ENCODE peak calls at places on chromosomes 5 and 9, in five cellular contexts. One of them, this sample, is unnamed.

GRCh38 chr9:127812009-127812408 is 9.3 kb downstream of the FPGS start:
- DNase-seq in endodermal cell: no peak
- DNase-seq in AG04449: no peak
- DNase-seq in fibroblast of mammary gland: no peak
- DNase-seq in GM23338: no peak
- DNase-seq in this sample: no peak

GRCh38 chr5:177474094-177474493 is 660 bp upstream of the DBN1 start:
- DNase-seq in fibroblast of mammary gland: no peak
- DNase-seq in endodermal cell: peak
- DNase-seq in GM23338: no peak
- DNase-seq in AG04449: no peak
- DNase-seq in this sample: peak

GRCh38 chr5:149646564-149646963 is 65.3 kb downstream of the ARHGEF37 start:
- DNase-seq in fibroblast of mammary gland: peak
- DNase-seq in AG04449: no peak
- DNase-seq in endodermal cell: peak
- DNase-seq in GM23338: no peak
- DNase-seq in this sample: no peak

GRCh38 chr9:91978739-91979414 is 28.8 kb upstream of the ROR2 start:
- DNase-seq in fibroblast of mammary gland: peak
- DNase-seq in AG04449: peak
- DNase-seq in GM23338: peak
- DNase-seq in endodermal cell: peak
- DNase-seq in this sample: peak

GRCh38 chr9:85740821-85741111 is 988 bp downstream of the AGTPBP1 start:
- DNase-seq in GM23338: no peak
- DNase-seq in AG04449: no peak
- DNase-seq in fibroblast of mammary gland: peak
- DNase-seq in endodermal cell: no peak
- DNase-seq in this sample: peak

GRCh38 chr5:35852084-35852734 is 4.5 kb upstream of the IL7R start:
- DNase-seq in fibroblast of mammary gland: peak
- DNase-seq in GM23338: no peak
- DNase-seq in AG04449: no peak
- DNase-seq in endodermal cell: no peak
- DNase-seq in this sample: no peak

GRCh38 chr9:19493174-19493811 is 84.5 kb downstream of the ACER2 start:
- DNase-seq in GM23338: peak
- DNase-seq in AG04449: no peak
- DNase-seq in fibroblast of mammary gland: peak
- DNase-seq in endodermal cell: peak
- DNase-seq in this sample: peak

GRCh38 chr9:112550531-112550930 is 63.9 kb downstream of the KIAA1958 start:
- DNase-seq in fibroblast of mammary gland: no peak
- DNase-seq in endodermal cell: no peak
- DNase-seq in AG04449: no peak
- DNase-seq in GM23338: peak
- DNase-seq in this sample: no peak

GRCh38 chr5:147417133-147417813 is 92.6 kb downstream of the DPYSL3 start:
- DNase-seq in fibroblast of mammary gland: peak
- DNase-seq in GM23338: no peak
- DNase-seq in endodermal cell: no peak
- DNase-seq in AG04449: no peak
- DNase-seq in this sample: peak

GRCh38 chr5:153965102-153965645 is 73.5 kb downstream of the FAM114A2 start:
- DNase-seq in endodermal cell: peak
- DNase-seq in GM23338: peak
- DNase-seq in fibroblast of mammary gland: peak
- DNase-seq in AG04449: no peak
- DNase-seq in this sample: peak

GRCh38 chr5:180071418-180072255 is at the start of gene RNF130:
- DNase-seq in AG04449: peak
- DNase-seq in fibroblast of mammary gland: peak
- DNase-seq in endodermal cell: peak
- DNase-seq in GM23338: peak
- DNase-seq in this sample: peak

GRCh38 chr5:43281840-43282658 is 31.2 kb downstream of the HMGCS1 start:
- DNase-seq in GM23338: no peak
- DNase-seq in AG04449: no peak
- DNase-seq in fibroblast of mammary gland: peak
- DNase-seq in endodermal cell: no peak
- DNase-seq in this sample: peak

GRCh38 chr9:123478160-123478559 is 122.2 kb downstream of the CRB2 start:
- DNase-seq in fibroblast of mammary gland: no peak
- DNase-seq in AG04449: no peak
- DNase-seq in GM23338: no peak
- DNase-seq in endodermal cell: no peak
- DNase-seq in this sample: no peak

GRCh38 chr5:67255881-67256280 is 59.3 kb upstream of the CD180 start:
- DNase-seq in fibroblast of mammary gland: no peak
- DNase-seq in AG04449: no peak
- DNase-seq in GM23338: no peak
- DNase-seq in endodermal cell: no peak
- DNase-seq in this sample: no peak

GRCh38 chr5:28473531-28474107 is 1435.2 kb upstream of the CDH9 start:
- DNase-seq in fibroblast of mammary gland: peak
- DNase-seq in GM23338: peak
- DNase-seq in AG04449: no peak
- DNase-seq in endodermal cell: no peak
- DNase-seq in this sample: peak

GRCh38 chr5:4518924-4519660 is 621.0 kb upstream of the ADAMTS16 start:
- DNase-seq in fibroblast of mammary gland: no peak
- DNase-seq in endodermal cell: no peak
- DNase-seq in GM23338: peak
- DNase-seq in AG04449: no peak
- DNase-seq in this sample: no peak

GRCh38 chr5:40680741-40681350 is 1.1 kb downstream of the PTGER4 start:
- DNase-seq in fibroblast of mammary gland: no peak
- DNase-seq in endodermal cell: peak
- DNase-seq in GM23338: peak
- DNase-seq in AG04449: no peak
- DNase-seq in this sample: peak

GRCh38 chr5:150931368-150931965 is 26.7 kb upstream of the ZNF300 start:
- DNase-seq in GM23338: no peak
- DNase-seq in fibroblast of mammary gland: peak
- DNase-seq in AG04449: no peak
- DNase-seq in endodermal cell: no peak
- DNase-seq in this sample: peak

GRCh38 chr5:172452398-172453205 is 1.7 kb downstream of the SH3PXD2B start:
- DNase-seq in endodermal cell: peak
- DNase-seq in AG04449: no peak
- DNase-seq in GM23338: no peak
- DNase-seq in fibroblast of mammary gland: peak
- DNase-seq in this sample: peak

GRCh38 chr9:81680006-81680405 is 9.3 kb downstream of the TLE1 start:
- DNase-seq in endodermal cell: no peak
- DNase-seq in GM23338: no peak
- DNase-seq in AG04449: no peak
- DNase-seq in fibroblast of mammary gland: no peak
- DNase-seq in this sample: no peak

GRCh38 chr5:20367178-20367577 is 379.2 kb upstream of the CDH18 start:
- DNase-seq in AG04449: no peak
- DNase-seq in GM23338: no peak
- DNase-seq in endodermal cell: no peak
- DNase-seq in fibroblast of mammary gland: no peak
- DNase-seq in this sample: no peak

GRCh38 chr5:179906795-179907569 is 715 bp downstream of the TBC1D9B start:
- DNase-seq in fibroblast of mammary gland: peak
- DNase-seq in GM23338: peak
- DNase-seq in AG04449: no peak
- DNase-seq in endodermal cell: peak
- DNase-seq in this sample: peak

GRCh38 chr9:84839538-84839937 is 170.0 kb downstream of the NTRK2 start:
- DNase-seq in AG04449: peak
- DNase-seq in endodermal cell: peak
- DNase-seq in fibroblast of mammary gland: no peak
- DNase-seq in GM23338: no peak
- DNase-seq in this sample: no peak

GRCh38 chr5:132422720-132423442 is 53.4 kb downstream of the SLC22A5 start:
- DNase-seq in endodermal cell: peak
- DNase-seq in fibroblast of mammary gland: peak
- DNase-seq in AG04449: no peak
- DNase-seq in GM23338: no peak
- DNase-seq in this sample: peak

GRCh38 chr5:86665984-86666760 is 48.4 kb downstream of the COX7C start:
- DNase-seq in fibroblast of mammary gland: no peak
- DNase-seq in GM23338: peak
- DNase-seq in endodermal cell: no peak
- DNase-seq in AG04449: no peak
- DNase-seq in this sample: no peak

GRCh38 chr5:13218518-13218917 is 726.0 kb downstream of the DNAH5 start:
- DNase-seq in endodermal cell: peak
- DNase-seq in GM23338: peak
- DNase-seq in AG04449: no peak
- DNase-seq in fibroblast of mammary gland: no peak
- DNase-seq in this sample: peak

GRCh38 chr5:171312129-171312819 is 3.2 kb downstream of the TLX3 start:
- DNase-seq in AG04449: no peak
- DNase-seq in GM23338: peak
- DNase-seq in endodermal cell: peak
- DNase-seq in fibroblast of mammary gland: no peak
- DNase-seq in this sample: no peak

GRCh38 chr9:123438821-123439220 is 82.8 kb downstream of the CRB2 start:
- DNase-seq in AG04449: no peak
- DNase-seq in GM23338: peak
- DNase-seq in fibroblast of mammary gland: no peak
- DNase-seq in endodermal cell: peak
- DNase-seq in this sample: no peak

GRCh38 chr5:17113174-17113941 is 104.1 kb upstream of the BASP1 start:
- DNase-seq in GM23338: no peak
- DNase-seq in AG04449: peak
- DNase-seq in endodermal cell: no peak
- DNase-seq in fibroblast of mammary gland: peak
- DNase-seq in this sample: peak

GRCh38 chr5:108728566-108729305 is 19.0 kb upstream of the FER start:
- DNase-seq in AG04449: no peak
- DNase-seq in GM23338: peak
- DNase-seq in fibroblast of mammary gland: no peak
- DNase-seq in endodermal cell: no peak
- DNase-seq in this sample: peak

GRCh38 chr5:54234304-54234938 is 76.0 kb downstream of the ARL15 start:
- DNase-seq in AG04449: peak
- DNase-seq in endodermal cell: no peak
- DNase-seq in fibroblast of mammary gland: peak
- DNase-seq in GM23338: peak
- DNase-seq in this sample: peak

GRCh38 chr5:132427285-132428146 is 58.0 kb downstream of the SLC22A5 start:
- DNase-seq in AG04449: no peak
- DNase-seq in GM23338: no peak
- DNase-seq in endodermal cell: peak
- DNase-seq in fibroblast of mammary gland: no peak
- DNase-seq in this sample: no peak

GRCh38 chr9:106277931-106278330 is 583.6 kb downstream of the TMEM38B start:
- DNase-seq in GM23338: no peak
- DNase-seq in endodermal cell: no peak
- DNase-seq in fibroblast of mammary gland: no peak
- DNase-seq in AG04449: no peak
- DNase-seq in this sample: peak

GRCh38 chr5:1649554-1649953 is 125.8 kb upstream of the LPCAT1 start:
- DNase-seq in fibroblast of mammary gland: no peak
- DNase-seq in endodermal cell: no peak
- DNase-seq in AG04449: no peak
- DNase-seq in GM23338: no peak
- DNase-seq in this sample: no peak

GRCh38 chr5:102545175-102545574 is 46.4 kb upstream of the SLCO6A1 start:
- DNase-seq in AG04449: no peak
- DNase-seq in endodermal cell: peak
- DNase-seq in GM23338: peak
- DNase-seq in fibroblast of mammary gland: no peak
- DNase-seq in this sample: peak

DNA sequence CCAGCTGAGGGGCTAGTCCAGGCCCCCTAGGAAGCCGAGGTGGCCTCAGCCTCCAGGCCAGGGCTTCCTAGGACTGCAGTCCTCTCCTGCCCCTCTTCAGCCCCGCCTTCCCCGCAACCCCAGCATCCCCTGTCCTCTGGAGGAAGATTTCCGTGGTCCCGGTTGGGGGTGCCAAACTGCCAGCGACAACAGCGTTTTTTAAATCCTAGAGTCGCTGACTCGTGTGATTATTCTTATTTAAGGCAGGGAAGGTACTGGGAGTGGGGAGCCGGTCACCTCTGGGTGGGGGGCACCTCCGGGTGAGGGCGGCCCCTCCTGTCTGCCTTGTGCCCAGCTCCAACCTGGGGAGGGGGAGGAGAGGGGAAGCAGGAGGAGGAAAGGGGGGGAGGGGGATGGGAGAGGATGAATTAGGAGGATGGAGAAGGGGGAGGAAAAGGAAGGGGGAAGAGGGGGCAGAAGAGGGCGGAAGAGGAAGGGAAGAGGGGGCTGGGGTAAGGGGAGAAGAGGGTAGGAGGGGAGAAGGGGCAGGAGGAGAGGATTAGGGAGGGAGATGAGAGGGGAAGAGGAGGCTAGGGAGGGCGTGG is 173.1 kb upstream of the IER5L start:
- DNase-seq in fibroblast of mammary gland: no peak
- DNase-seq in GM23338: peak
- DNase-seq in endodermal cell: peak
- DNase-seq in AG04449: no peak
- DNase-seq in this sample: no peak
- H3K4me3 ChIP-seq in fibroblast of mammary gland: no peak
- H3K4me3 ChIP-seq in GM23338: peak
- H3K4me3 ChIP-seq in endodermal cell: no peak
- H3K4me3 ChIP-seq in AG04449: no peak
- H3K4me3 ChIP-seq in this sample: no peak

GRCh38 chr5:95365302-95366095 is 25.7 kb upstream of the FAM81B start:
- DNase-seq in fibroblast of mammary gland: no peak
- DNase-seq in endodermal cell: peak
- DNase-seq in GM23338: no peak
- DNase-seq in AG04449: no peak
- DNase-seq in this sample: no peak
- TF ChIP-seq CTCF in fibroblast of mammary gland: no peak
- TF ChIP-seq CTCF in endodermal cell: no peak
- TF ChIP-seq CTCF in GM23338: no peak
- TF ChIP-seq CTCF in AG04449: no peak
- TF ChIP-seq CTCF in this sample: no peak

GRCh38 chr5:74576941-74577456 is 63.5 kb downstream of the ENC1 start:
- DNase-seq in endodermal cell: no peak
- DNase-seq in AG04449: peak
- DNase-seq in GM23338: no peak
- DNase-seq in fibroblast of mammary gland: peak
- DNase-seq in this sample: peak
- H3K4me3 ChIP-seq in endodermal cell: no peak
- H3K4me3 ChIP-seq in AG04449: no peak
- H3K4me3 ChIP-seq in GM23338: no peak
- H3K4me3 ChIP-seq in fibroblast of mammary gland: no peak
- H3K4me3 ChIP-seq in this sample: no peak

DNA sequence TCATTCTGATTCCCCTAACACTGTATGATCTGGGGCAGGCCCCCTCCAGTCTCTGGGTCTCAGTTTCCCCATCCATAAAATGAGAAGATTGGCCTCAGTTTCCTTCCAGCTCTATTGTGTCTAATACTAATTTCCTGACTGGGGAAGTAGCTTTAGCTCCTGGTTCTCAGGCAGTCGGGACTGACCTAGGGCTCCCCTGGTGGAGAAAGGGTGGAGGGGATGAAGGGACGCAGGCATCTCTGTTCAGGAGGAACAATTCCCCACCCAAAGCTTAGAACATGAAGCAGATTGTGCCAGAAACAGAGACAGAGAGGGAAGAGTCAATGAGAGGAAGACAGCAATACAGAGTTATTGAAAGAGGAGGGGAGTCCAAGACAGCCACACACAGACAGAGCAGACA is 14.2 kb upstream of the PTGS1 start:
- DNase-seq in GM23338: peak
- DNase-seq in AG04449: no peak
- DNase-seq in fibroblast of mammary gland: no peak
- DNase-seq in endodermal cell: peak
- DNase-seq in this sample: no peak
- TF ChIP-seq CTCF in GM23338: peak
- TF ChIP-seq CTCF in AG04449: peak
- TF ChIP-seq CTCF in fibroblast of mammary gland: peak
- TF ChIP-seq CTCF in endodermal cell: peak
- TF ChIP-seq CTCF in this sample: peak

This sample was measured in cardiac fibroblast.